ENCODE peak calls at places on chromosomes 2 and 18, in five cellular contexts. I is mesothelial cell of epicardium, S is HFF-Myc, M is neural progenitor cell, T is GM20000. H is an unnamed sample.

GRCh38 chr2:232333361-232334135 is 45.0 kb upstream of the ALPP start:
- DNase-seq in I (peak; percentile 16), S (no peak), M (peak; percentile 40), T (no peak), H (peak; percentile 53)

GRCh38 chr2:241151934-241152660 is 1.8 kb downstream of the PPP1R7 start:
- DNase-seq in I (no peak), S (no peak), M (no peak), T (no peak), H (no peak)

GRCh38 chr2:181243319-181243718 is 213.9 kb upstream of the ITGA4 start:
- DNase-seq in I (no peak), S (no peak), M (no peak), T (no peak), H (no peak)

GRCh38 chr2:200184748-200185574 is 121.5 kb upstream of the SPATS2L start:
- DNase-seq in I (no peak), S (no peak), M (no peak), T (no peak), H (no peak)

GRCh38 chr18:48862678-48863270 is 88.0 kb downstream of the SMAD7 start:
- DNase-seq in I (no peak), S (no peak), M (no peak), T (no peak), H (no peak)

GRCh38 chr2:150212722-150213171 is 274.7 kb downstream of the RND3 start:
- DNase-seq in I (no peak), S (no peak), M (no peak), T (no peak), H (no peak)

GRCh38 chr18:74331404-74331803 is 15.8 kb downstream of the C18orf63 start:
- DNase-seq in I (no peak), S (peak; percentile 52), M (peak; percentile 20), T (no peak), H (no peak)

GRCh38 chr2:85737481-85737880 is 16.3 kb upstream of the ATOH8 start:
- DNase-seq in I (no peak), S (peak; percentile 70), M (no peak), T (no peak), H (no peak)

GRCh38 chr2:68734688-68735525 is at the start of gene ARHGAP25:
- DNase-seq in I (no peak), S (no peak), M (no peak), T (peak; percentile 43), H (no peak)

GRCh38 chr2:42917374-42918017 is 125.1 kb upstream of the HAAO start:
- DNase-seq in I (no peak), S (peak; percentile 99), M (no peak), T (no peak), H (no peak)

GRCh38 chr2:217286833-217287232 is 427.0 kb upstream of the TNP1 start:
- DNase-seq in I (no peak), S (no peak), M (no peak), T (no peak), H (no peak)

GRCh38 chr2:174868916-174869315 is 104.6 kb upstream of the CHRNA1 start:
- DNase-seq in I (no peak), S (no peak), M (no peak), T (no peak), H (no peak)

GRCh38 chr2:212537311-212538155 is 1.1 kb downstream of the ERBB4 start:
- DNase-seq in I (no peak), S (no peak), M (peak; percentile 68), T (peak; percentile 29), H (peak; percentile 44)

GRCh38 chr18:4544131-4544530 is 89.0 kb upstream of the DLGAP1 start:
- DNase-seq in I (no peak), S (no peak), M (no peak), T (no peak), H (no peak)

DNA sequence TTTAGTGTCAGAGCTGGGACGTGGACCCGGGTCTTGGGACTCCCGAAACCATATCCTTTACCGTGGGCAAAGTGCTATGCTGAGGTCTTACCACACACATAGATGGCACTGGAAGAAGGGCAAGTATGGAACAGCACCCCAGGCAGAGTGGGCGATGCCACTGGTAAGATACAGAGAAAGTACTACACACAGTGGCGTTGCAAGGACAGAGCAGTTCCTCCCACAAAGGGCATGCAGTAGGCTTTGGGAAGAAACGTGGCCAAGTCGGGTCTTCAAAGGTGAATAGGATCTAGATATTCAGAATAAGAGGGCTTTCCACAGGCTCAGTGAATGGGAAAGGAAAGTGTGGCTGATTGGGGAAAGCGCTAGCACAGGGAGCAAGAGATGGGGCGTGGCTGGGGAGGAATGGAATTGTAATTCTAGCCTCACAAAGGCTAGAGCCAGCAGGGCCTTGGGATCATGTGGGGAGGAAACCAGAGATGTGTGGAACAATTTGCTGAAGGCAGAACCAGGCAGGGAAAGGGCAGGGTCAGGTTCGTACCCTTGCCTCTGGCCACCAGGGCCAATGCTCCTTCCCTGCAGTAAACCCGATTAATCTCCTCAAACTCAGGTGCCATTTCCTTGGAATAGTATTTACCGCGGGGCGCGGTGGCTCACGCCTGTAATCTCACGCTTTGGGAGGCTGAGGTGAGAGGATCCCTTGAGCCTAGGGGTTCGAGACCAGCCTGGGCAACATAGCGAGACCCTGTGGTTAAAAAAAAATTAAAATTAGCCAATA is 36.0 kb downstream of the PCBP1 start:
- DNase-seq in I (no peak), S (no peak), M (peak; percentile 90), T (no peak), H (peak; percentile 70)
- TF ChIP-seq CTCF in I (no peak), S (no peak), M (no peak), T (no peak), H (no peak)

GRCh38 chr2:205990104-205990503 is 95.9 kb downstream of the INO80D start:
- DNase-seq in I (no peak), S (no peak), M (no peak), T (no peak), H (no peak)

GRCh38 chr2:205998601-205999000 is 87.4 kb downstream of the INO80D start:
- DNase-seq in I (no peak), S (no peak), M (no peak), T (no peak), H (no peak)

GRCh38 chr2:205996156-205996555 is 89.8 kb downstream of the INO80D start:
- DNase-seq in I (no peak), S (no peak), M (no peak), T (no peak), H (no peak)

GRCh38 chr2:205994344-205994743 is 91.6 kb downstream of the INO80D start:
- DNase-seq in I (no peak), S (no peak), M (no peak), T (no peak), H (no peak)

DNA sequence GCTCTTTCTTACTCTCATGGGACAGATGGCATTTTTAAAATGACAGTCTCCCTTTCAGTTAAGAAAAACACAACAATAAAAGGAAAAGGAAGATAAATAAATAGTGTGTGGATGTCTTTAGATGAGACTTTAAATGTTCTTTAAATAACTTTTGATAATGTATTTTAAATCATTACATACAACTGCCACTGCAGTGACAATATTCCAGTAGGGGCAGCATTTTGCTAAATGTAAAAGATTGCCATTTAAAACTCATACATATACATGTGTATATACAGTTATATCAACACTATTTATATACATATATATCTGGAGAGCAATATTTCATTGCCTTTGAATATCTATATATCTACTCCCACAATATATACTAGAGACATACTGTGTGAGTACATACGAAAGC is 90.7 kb downstream of the INO80D start:
- DNase-seq in I (no peak), S (no peak), M (no peak), T (no peak), H (no peak)
- TF ChIP-seq CTCF in I (no peak), S (no peak), M (no peak), T (no peak), H (no peak)

DNA sequence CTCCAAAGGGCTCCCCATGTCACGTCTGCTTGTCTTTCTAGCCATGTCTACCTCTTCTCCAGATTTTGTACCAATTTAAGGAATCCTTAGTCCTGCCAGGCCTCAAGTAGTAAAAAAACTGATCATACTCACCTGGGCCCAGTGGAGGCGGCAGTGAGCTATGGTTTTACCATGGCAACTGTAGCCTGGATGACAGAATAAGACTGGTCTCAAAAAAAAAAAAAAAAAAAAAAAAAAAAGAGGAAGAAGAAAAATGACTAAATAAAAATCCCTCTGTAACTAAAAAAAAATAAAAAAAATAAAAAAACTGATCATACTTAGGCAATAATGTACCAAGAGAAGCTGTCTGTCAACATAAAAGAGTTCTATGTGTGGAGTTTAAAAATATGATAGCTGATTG is 221.6 kb downstream of the NR4A2 start:
- DNase-seq in I (no peak), S (no peak), M (peak; percentile 56), T (peak; percentile 9), H (peak; percentile 10)
- TF ChIP-seq CTCF in I (no peak), S (no peak), M (peak; percentile 45), T (no peak), H (peak; percentile 36)

DNA sequence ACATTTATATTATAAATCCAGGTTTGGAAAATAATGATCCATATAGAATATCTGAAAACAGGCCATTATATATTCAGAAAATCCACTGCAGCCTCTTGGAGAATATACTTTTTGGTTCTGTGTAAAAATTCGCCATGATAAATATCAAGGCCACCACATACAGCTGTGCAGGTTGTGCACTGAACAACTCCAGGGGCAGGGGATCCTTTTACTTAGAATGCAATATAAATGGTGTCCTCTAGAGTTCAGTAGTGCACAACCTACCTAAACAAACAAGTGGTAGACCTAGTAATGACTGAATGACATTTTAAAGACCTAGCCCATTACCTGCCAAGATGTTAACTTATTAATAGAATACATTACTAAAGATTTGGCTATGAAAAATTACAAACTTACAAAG is 22.4 kb downstream of the MOGAT1 start:
- DNase-seq in I (no peak), S (no peak), M (no peak), T (no peak), H (no peak)
- TF ChIP-seq CTCF in I (no peak), S (peak; percentile 26), M (peak; percentile 39), T (no peak), H (no peak)

GRCh38 chr18:26386002-26386401 is 159.8 kb downstream of the TAF4B start:
- DNase-seq in I (no peak), S (peak; percentile 38), M (no peak), T (no peak), H (no peak)
- TF ChIP-seq CTCF in I (no peak), S (no peak), M (no peak), T (no peak), H (no peak)

GRCh38 chr2:189633392-189633811 is 27.9 kb upstream of the ASNSD1 start:
- DNase-seq in I (no peak), S (no peak), M (no peak), T (no peak), H (no peak)
- TF ChIP-seq CTCF in I (peak; percentile 33), S (peak; percentile 38), M (peak; percentile 53), T (no peak), H (peak; percentile 29)

GRCh38 chr2:79131687-79132086 is 11.4 kb downstream of the REG1A start:
- DNase-seq in I (no peak), S (no peak), M (no peak), T (no peak), H (no peak)
- TF ChIP-seq CTCF in I (no peak), S (no peak), M (no peak), T (no peak), H (no peak)

DNA sequence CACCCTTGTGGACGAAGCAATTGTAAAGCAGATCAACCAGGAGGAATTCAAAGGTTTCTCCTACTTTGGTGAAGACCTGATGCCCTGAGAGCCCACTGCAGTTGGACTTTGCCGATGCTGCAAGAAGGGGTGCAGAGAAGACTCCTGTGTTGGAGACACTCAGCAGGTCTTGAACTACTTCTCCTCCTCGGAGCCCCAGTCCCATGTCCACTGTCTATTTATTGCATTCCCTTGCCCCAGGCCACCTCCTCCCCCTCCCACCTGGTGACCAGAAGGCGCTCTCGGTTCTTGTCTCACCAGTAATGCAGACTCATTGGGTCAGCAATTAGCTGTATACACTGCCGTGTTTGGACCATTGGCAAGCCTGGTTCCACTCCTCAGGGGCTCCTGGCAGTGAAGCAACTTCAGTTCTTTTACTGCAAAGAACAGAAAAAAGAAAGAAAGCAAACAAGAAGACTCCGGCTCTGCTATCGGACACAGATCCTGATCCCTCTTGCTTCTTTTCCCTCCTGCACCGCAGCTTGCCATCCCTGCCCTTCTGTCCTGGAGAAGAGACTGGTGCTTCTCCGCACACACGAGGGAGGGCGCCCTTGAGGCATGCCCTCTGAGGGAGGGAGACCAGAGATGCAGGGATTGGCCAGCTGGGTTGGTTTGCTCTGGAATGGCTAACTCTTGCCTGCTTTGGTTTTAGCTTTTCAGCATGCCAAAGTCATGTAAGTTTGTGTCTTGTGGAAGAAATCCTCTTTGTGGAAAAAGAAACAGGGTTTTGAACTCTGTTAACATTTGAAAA is 112.2 kb upstream of the EPAS1 start:
- DNase-seq in I (no peak), S (no peak), M (no peak), T (no peak), H (no peak)
- TF ChIP-seq CTCF in I (no peak), S (peak; percentile 8), M (no peak), T (no peak), H (no peak)

H was measured in nephron progenitor cell.